ENCODE peak calls at places on chromosomes 16 and 17, in five cellular contexts. J is WERI-Rb-1, S is psoas muscle, Y is HCT116, V is OCI-LY7. E is an unnamed sample. For H3K36me3, the result is how much of the 10 kb centered on the place peaks cover.

GRCh38 chr17:48878920-48879898 is 13.4 kb upstream of the ATP5MC1 start:
- DNase-seq in J (peak), V (peak), S (no peak), Y (peak), E (peak)

GRCh38 chr16:50270510-50271147 is 4.3 kb downstream of the ADCY7 start:
- DNase-seq in V (no peak), J (no peak), S (no peak), Y (no peak), E (peak)

GRCh38 chr16:19179890-19180490 is 11.9 kb downstream of the SYT17 start:
- DNase-seq in J (peak), V (peak), Y (peak), S (peak), E (peak)

GRCh38 chr17:31452561-31453110 is 61.2 kb downstream of the RAB11FIP4 start:
- DNase-seq in Y (no peak), V (no peak), S (no peak), J (no peak), E (no peak)

GRCh38 chr17:41737680-41738023 is 3.2 kb upstream of the HAP1 start:
- DNase-seq in V (no peak), J (no peak), Y (no peak), S (no peak), E (no peak)

GRCh38 chr17:30939059-30939689 is 17.4 kb downstream of the ADAP2 start:
- DNase-seq in V (peak), Y (no peak), J (no peak), S (no peak), E (no peak)

GRCh38 chr17:8117980-8118768 is at the start of gene ALOXE3:
- DNase-seq in J (peak), Y (peak), V (no peak), S (no peak), E (peak)

GRCh38 chr17:77829871-77830799 is 128.4 kb upstream of the TNRC6C start:
- DNase-seq in V (no peak), J (peak), Y (no peak), S (peak), E (no peak)

GRCh38 chr16:10862432-10862831 is 14.6 kb upstream of the CIITA start:
- DNase-seq in S (no peak), V (no peak), Y (peak), J (no peak), E (peak)

GRCh38 chr17:56440391-56440790 is 153.1 kb upstream of the NOG start:
- DNase-seq in J (peak), V (no peak), Y (no peak), S (no peak), E (no peak)

GRCh38 chr17:44222112-44222869 is 2.8 kb upstream of the UBTF start:
- DNase-seq in J (peak), S (peak), Y (peak), V (peak), E (peak)

GRCh38 chr16:5865231-5865630 is 767.6 kb upstream of the EEF2KMT start:
- DNase-seq in Y (no peak), V (no peak), S (peak), J (no peak), E (no peak)

GRCh38 chr17:9928601-9929341 is 23.7 kb upstream of the RCVRN start:
- DNase-seq in V (peak), J (peak), Y (peak), S (no peak), E (no peak)

GRCh38 chr17:31654936-31655335 is 204.1 kb downstream of the COPRS start:
- DNase-seq in Y (no peak), J (no peak), V (no peak), S (no peak), E (no peak)

GRCh38 chr17:17221329-17221728 is 15.2 kb upstream of the PLD6 start:
- DNase-seq in Y (no peak), V (no peak), J (no peak), S (no peak), E (peak)

GRCh38 chr17:59617141-59617757 is 2.4 kb upstream of the CLTC start:
- DNase-seq in J (no peak), Y (no peak), V (no peak), S (no peak), E (no peak)

GRCh38 chr16:68155425-68155824 is 70.3 kb downstream of the NFATC3 start:
- DNase-seq in Y (no peak), S (no peak), J (no peak), V (no peak), E (no peak)

GRCh38 chr17:75695830-75696271 is 25.4 kb upstream of the ITGB4 start:
- DNase-seq in J (no peak), Y (no peak), V (no peak), S (peak), E (no peak)

GRCh38 chr17:46193626-46194392 is 580 bp upstream of the KANSL1 start:
- DNase-seq in V (peak), Y (peak), J (peak), S (peak), E (peak)

GRCh38 chr16:28324235-28324886 is 32.0 kb downstream of the SBK1 start:
- DNase-seq in J (no peak), Y (no peak), V (no peak), S (no peak), E (no peak)

GRCh38 chr17:32803544-32803943 is 73.4 kb downstream of the MYO1D start:
- DNase-seq in V (no peak), J (no peak), S (no peak), Y (no peak), E (no peak)

GRCh38 chr16:89971495-89972243 is 23.1 kb downstream of the DEF8 start:
- DNase-seq in S (no peak), Y (no peak), V (no peak), J (no peak), E (no peak)

GRCh38 chr16:583815-584591 is 5.9 kb upstream of the RAB40C start:
- DNase-seq in S (no peak), Y (no peak), J (no peak), V (no peak), E (peak)

GRCh38 chr16:11213373-11213772 is 42.6 kb downstream of the SOCS1 start:
- DNase-seq in J (no peak), S (no peak), V (no peak), Y (no peak), E (no peak)

GRCh38 chr17:15508466-15508865 is 41.0 kb upstream of the CDRT4 start:
- DNase-seq in S (no peak), V (no peak), Y (no peak), J (no peak), E (no peak)

GRCh38 chr17:21125862-21126261 is 902 bp upstream of the DHRS7B start:
- DNase-seq in Y (no peak), S (no peak), V (peak), J (no peak), E (no peak)

GRCh38 chr16:11835891-11836652 is 15.3 kb downstream of the RSL1D1 start:
- DNase-seq in S (no peak), V (no peak), J (peak), Y (no peak), E (no peak)

GRCh38 chr16:3873482-3874173 is 6.9 kb downstream of the CREBBP start:
- DNase-seq in Y (no peak), J (no peak), V (no peak), S (no peak), E (no peak)
- H3K4me3 ChIP-seq in Y (no peak), J (no peak), V (no peak), S (peak), E (no peak)

GRCh38 chr17:28881533-28882056 is 15.9 kb downstream of the FLOT2 start:
- DNase-seq in S (no peak), J (no peak), Y (no peak), V (no peak), E (peak)
- H3K36me3 ChIP-seq in S (half or more), J (half or more), Y (under half), V (half or more), E (under half)

GRCh38 chr16:85440744-85441143 is 172.4 kb upstream of the GSE1 start:
- DNase-seq in S (no peak), J (no peak), V (no peak), Y (no peak), E (no peak)

GRCh38 chr16:85443116-85443515 is 170.0 kb upstream of the GSE1 start:
- DNase-seq in J (no peak), S (no peak), Y (no peak), V (no peak), E (no peak)

GRCh38 chr16:85443531-85443930 is 169.6 kb upstream of the GSE1 start:
- DNase-seq in V (no peak), Y (no peak), S (no peak), J (no peak), E (no peak)

GRCh38 chr16:85441890-85442670 is 171.0 kb upstream of the GSE1 start:
- DNase-seq in V (no peak), J (no peak), Y (no peak), S (no peak), E (no peak)

GRCh38 chr16:85441189-85441889 is 171.8 kb upstream of the GSE1 start:
- DNase-seq in S (no peak), V (peak), Y (peak), J (no peak), E (no peak)
- TF ChIP-seq CTCF in S (no peak), V (peak), Y (peak), J (no peak), E (no peak)

GRCh38 chr17:29587591-29587990 is 1.9 kb downstream of the GIT1 start:
- DNase-seq in S (no peak), Y (no peak), J (no peak), V (no peak), E (peak)
- H3K4me3 ChIP-seq in S (peak), Y (peak), J (no peak), V (peak), E (no peak)

E was measured in pancreas.